ENCODE peak calls at places on chromosome 17, in five cellular contexts. V is hepatocyte, Z is body of pancreas, K is tibial artery, C is GM23338. G is an unnamed sample.

GRCh38 chr17:75059369-75060345 is 12.6 kb downstream of the KCTD2 start:
- DNase-seq in V (peak), Z (no peak), C (peak), K (peak), G (no peak)

GRCh38 chr17:68383443-68384321 is 73.6 kb downstream of the WIPI1 start:
- DNase-seq in K (no peak), C (no peak), V (peak), Z (no peak), G (no peak)

GRCh38 chr17:42579794-42580551 is 2.4 kb upstream of the PSMC3IP start:
- DNase-seq in V (no peak), Z (no peak), K (no peak), C (no peak), G (no peak)

GRCh38 chr17:15106540-15106939 is 158.6 kb downstream of the PMP22 start:
- DNase-seq in K (no peak), V (peak), Z (no peak), C (no peak), G (no peak)

GRCh38 chr17:69471406-69471805 is 56.9 kb downstream of the MAP2K6 start:
- DNase-seq in V (no peak), Z (no peak), C (no peak), K (no peak), G (no peak)

GRCh38 chr17:17890773-17891759 is 54.3 kb upstream of the SREBF1 start:
- DNase-seq in Z (peak), K (no peak), C (peak), V (peak), G (peak)

GRCh38 chr17:78132086-78132676 is 1.6 kb downstream of the TMC8 start:
- DNase-seq in V (peak), C (peak), K (no peak), Z (peak), G (peak)

GRCh38 chr17:49393491-49394255 is 21.0 kb downstream of the PHB1 start:
- DNase-seq in K (no peak), V (no peak), C (no peak), Z (no peak), G (no peak)

GRCh38 chr17:17205368-17206148 is 575 bp downstream of the PLD6 start:
- DNase-seq in Z (peak), V (no peak), K (peak), C (peak), G (peak)

GRCh38 chr17:1312261-1312870 is 32.9 kb downstream of the TRARG1 start:
- DNase-seq in V (peak), C (peak), Z (no peak), K (no peak), G (no peak)

GRCh38 chr17:3963214-3964201 is 729 bp downstream of the ATP2A3 start:
- DNase-seq in C (peak), K (no peak), Z (peak), V (no peak), G (peak)

GRCh38 chr17:63189082-63189481 is 223.0 kb downstream of the TANC2 start:
- DNase-seq in C (no peak), K (no peak), Z (no peak), V (no peak), G (no peak)

GRCh38 chr17:1197379-1197778 is 17.6 kb upstream of the ABR start:
- DNase-seq in C (no peak), K (peak), V (peak), Z (no peak), G (no peak)

GRCh38 chr17:55492951-55493350 is 18.3 kb downstream of the SMIM36 start:
- DNase-seq in Z (no peak), V (no peak), K (no peak), C (no peak), G (no peak)

GRCh38 chr17:17508641-17509591 is 12.7 kb upstream of the RASD1 start:
- DNase-seq in V (no peak), C (no peak), K (no peak), Z (no peak), G (no peak)

GRCh38 chr17:65627892-65628622 is 66.6 kb upstream of the AXIN2 start:
- DNase-seq in C (no peak), K (no peak), V (peak), Z (peak), G (no peak)

GRCh38 chr17:17897442-17897841 is 60.7 kb upstream of the SREBF1 start:
- DNase-seq in V (no peak), Z (no peak), C (no peak), K (no peak), G (peak)

GRCh38 chr17:62911106-62911505 is 54.9 kb upstream of the TANC2 start:
- DNase-seq in K (no peak), Z (no peak), V (no peak), C (no peak), G (no peak)

GRCh38 chr17:9432121-9432866 is 143.3 kb downstream of the STX8 start:
- DNase-seq in C (no peak), Z (no peak), K (no peak), V (no peak), G (peak)

GRCh38 chr17:48012151-48012520 is 25.5 kb downstream of the COPZ2 start:
- DNase-seq in V (peak), Z (peak), C (peak), K (no peak), G (peak)

GRCh38 chr17:42098747-42099399 is 600 bp upstream of the ZNF385C start:
- DNase-seq in Z (no peak), C (peak), V (no peak), K (no peak), G (no peak)

GRCh38 chr17:21042434-21043295 is at the start of gene USP22:
- DNase-seq in Z (no peak), V (no peak), C (no peak), K (peak), G (peak)

GRCh38 chr17:78535285-78536197 is 41.7 kb downstream of the DNAH17 start:
- DNase-seq in C (no peak), V (no peak), K (no peak), Z (no peak), G (no peak)

GRCh38 chr17:61397086-61397842 is 2.4 kb upstream of the TBX2 start:
- DNase-seq in Z (no peak), C (peak), V (peak), K (no peak), G (no peak)

GRCh38 chr17:43477832-43478634 is 5.7 kb upstream of the DHX8 start:
- DNase-seq in V (peak), K (no peak), Z (no peak), C (no peak), G (no peak)

GRCh38 chr17:28280826-28281225 is 38.2 kb upstream of the TMEM97 start:
- DNase-seq in Z (no peak), K (no peak), V (no peak), C (no peak), G (no peak)

GRCh38 chr17:62882284-62882683 is 74.2 kb upstream of the MARCHF10 start:
- DNase-seq in V (no peak), Z (no peak), C (no peak), K (no peak), G (no peak)

GRCh38 chr17:10077561-10078299 is 120.7 kb downstream of the GAS7 start:
- DNase-seq in K (no peak), Z (no peak), C (no peak), V (no peak), G (no peak)

GRCh38 chr17:80948961-80949450 is 42.6 kb upstream of the CHMP6 start:
- DNase-seq in Z (no peak), K (no peak), V (no peak), C (no peak), G (no peak)
- TF ChIP-seq CTCF in Z (no peak), K (no peak), V (no peak), C (no peak), G (no peak)

GRCh38 chr17:7833795-7834553 is at the start of gene KDM6B:
- DNase-seq in C (peak), K (peak), V (peak), Z (peak), G (peak)
- TF ChIP-seq CTCF in C (no peak), K (no peak), V (no peak), Z (no peak), G (no peak)

DNA sequence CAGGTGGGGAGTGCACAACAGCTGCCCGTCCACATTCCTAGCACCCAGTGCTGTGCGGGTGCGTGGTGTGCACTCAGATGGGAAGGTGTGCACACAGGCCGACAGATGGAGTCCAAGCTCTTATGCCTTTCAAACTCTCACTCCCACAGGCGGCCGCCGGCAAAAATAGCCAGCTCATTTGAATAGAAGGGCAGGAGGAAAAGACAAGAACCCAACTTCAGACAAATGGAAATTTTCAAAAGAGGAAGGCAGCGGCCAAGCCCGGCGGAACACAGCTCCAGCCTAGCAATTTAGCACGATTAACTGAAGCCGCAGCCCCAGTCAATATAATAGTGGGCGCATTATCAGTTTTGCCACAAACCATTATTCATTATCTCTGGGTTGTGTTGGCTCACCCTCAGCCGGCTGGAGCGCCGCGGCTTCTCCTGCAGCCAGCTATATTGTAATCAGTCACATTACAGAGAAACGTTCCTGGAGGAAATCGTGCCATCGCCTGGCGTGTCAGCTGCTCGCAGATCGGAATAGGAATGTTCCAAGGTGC is 103.9 kb upstream of the SEC14L1 start:
- DNase-seq in Z (no peak), C (no peak), V (no peak), K (no peak), G (peak)
- TF ChIP-seq CTCF in Z (no peak), C (no peak), V (no peak), K (no peak), G (no peak)

DNA sequence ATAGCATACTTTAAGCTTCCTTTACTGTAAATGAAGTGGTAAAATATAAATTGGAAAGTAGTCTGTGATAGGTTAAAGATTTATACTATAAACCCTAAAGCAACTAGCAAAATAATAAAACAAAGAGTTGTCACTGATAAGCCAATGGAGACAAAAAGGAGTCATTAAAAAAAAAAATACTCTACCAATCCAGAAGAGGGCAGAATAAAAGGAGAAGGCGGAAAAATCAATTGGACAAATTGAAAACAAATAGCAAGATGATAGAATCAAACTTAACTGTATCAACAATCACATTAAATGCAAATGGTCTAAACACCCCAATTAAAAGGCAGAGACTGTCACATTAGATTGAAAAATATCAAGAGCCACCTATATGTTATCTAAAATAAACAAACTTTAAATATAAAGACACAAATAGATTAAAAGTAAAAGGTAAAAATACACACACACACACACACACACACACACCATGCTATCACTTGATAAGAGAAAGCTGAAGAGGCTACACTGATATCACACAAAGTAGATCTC is 71.8 kb downstream of the CACNG1 start:
- DNase-seq in C (no peak), V (no peak), K (no peak), Z (no peak), G (no peak)
- TF ChIP-seq CTCF in C (peak), V (no peak), K (no peak), Z (no peak), G (no peak)

GRCh38 chr17:11391134-11391533 is 150.1 kb downstream of the SHISA6 start:
- DNase-seq in K (no peak), C (peak), V (peak), Z (peak), G (no peak)
- TF ChIP-seq CTCF in K (no peak), C (no peak), V (peak), Z (peak), G (no peak)

GRCh38 chr17:7214300-7215135 is 5.1 kb downstream of the DLG4 start:
- DNase-seq in C (peak), Z (peak), V (peak), K (peak), G (peak)

GRCh38 chr17:7215136-7215638 is 4.4 kb downstream of the DLG4 start:
- DNase-seq in Z (no peak), C (peak), V (no peak), K (no peak), G (no peak)

GRCh38 chr17:7215652-7216139 is 3.9 kb downstream of the DLG4 start:
- DNase-seq in V (no peak), Z (no peak), C (peak), K (no peak), G (no peak)

GRCh38 chr17:7211512-7212277 is 7.9 kb downstream of the DLG4 start:
- DNase-seq in C (peak), V (no peak), K (no peak), Z (no peak), G (no peak)

DNA sequence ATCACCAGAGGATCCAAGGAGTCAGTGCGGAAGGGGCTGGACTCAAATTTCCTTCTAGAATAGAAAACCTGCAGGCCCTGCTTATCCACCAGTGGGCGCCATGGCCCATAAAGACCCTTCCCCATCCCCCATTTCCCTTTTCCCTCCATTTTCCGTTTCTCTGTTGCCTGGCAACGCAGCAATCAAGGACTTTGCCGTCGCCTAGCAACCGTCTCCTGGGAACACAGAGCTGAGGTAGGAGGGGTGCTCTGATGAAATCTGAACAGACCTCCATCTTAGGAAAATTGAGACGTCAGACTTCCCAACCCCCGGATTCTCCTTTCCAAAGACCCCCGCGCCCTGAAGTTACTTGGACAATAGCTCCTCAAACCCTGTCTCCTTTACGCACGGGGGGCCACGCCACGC is 5.7 kb downstream of the DLG4 start:
- DNase-seq in V (peak), C (peak), K (peak), Z (peak), G (no peak)
- TF ChIP-seq CTCF in V (peak), C (peak), K (no peak), Z (peak), G (peak)

GRCh38 chr17:40560592-40561293 is 4.5 kb downstream of the CCR7 start:
- DNase-seq in C (no peak), Z (no peak), K (no peak), V (peak), G (peak)
- TF ChIP-seq CTCF in C (no peak), Z (no peak), K (no peak), V (no peak), G (no peak)

DNA sequence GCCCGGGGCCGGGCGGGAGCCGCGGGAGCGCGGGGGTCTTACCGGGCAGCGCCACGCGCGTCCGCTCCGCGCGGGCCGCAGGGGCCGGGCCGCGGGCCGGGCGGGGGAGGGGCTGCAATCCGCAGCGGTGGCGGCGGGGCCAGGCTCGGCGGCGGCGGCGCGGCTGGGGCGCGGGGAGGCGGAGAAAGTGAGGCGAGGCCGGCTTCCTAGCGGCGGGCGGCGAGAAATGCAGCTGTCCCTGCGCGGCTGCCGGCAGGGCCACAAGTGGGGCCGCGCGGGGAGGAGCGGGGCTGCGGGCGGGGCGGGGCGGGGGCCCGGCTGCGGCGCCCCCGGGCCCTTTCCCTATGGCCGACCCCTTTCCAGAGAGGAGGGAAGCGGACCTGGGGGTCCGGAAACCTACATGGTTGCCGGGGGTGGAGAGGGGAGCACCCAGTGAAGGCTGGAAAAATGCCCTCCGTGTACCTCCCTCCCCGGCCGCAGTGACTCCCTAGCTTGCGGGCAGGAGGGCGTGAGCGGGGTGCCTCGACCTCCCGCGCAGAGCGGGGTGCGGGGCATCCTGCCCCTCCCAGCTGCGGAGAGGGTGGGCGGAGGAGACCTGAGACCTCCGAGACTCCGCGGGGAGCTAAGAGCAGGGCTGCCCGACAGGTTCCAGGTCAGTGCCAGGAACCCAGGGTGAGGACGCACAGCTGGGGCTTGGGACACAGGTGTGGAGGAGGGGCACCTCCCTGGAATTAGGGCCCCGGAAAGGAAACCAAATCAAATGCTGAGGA is at the start of gene CUEDC1:
- DNase-seq in V (peak), C (peak), Z (peak), K (peak), G (peak)
- TF ChIP-seq CTCF in V (no peak), C (no peak), Z (peak), K (peak), G (peak)

DNA sequence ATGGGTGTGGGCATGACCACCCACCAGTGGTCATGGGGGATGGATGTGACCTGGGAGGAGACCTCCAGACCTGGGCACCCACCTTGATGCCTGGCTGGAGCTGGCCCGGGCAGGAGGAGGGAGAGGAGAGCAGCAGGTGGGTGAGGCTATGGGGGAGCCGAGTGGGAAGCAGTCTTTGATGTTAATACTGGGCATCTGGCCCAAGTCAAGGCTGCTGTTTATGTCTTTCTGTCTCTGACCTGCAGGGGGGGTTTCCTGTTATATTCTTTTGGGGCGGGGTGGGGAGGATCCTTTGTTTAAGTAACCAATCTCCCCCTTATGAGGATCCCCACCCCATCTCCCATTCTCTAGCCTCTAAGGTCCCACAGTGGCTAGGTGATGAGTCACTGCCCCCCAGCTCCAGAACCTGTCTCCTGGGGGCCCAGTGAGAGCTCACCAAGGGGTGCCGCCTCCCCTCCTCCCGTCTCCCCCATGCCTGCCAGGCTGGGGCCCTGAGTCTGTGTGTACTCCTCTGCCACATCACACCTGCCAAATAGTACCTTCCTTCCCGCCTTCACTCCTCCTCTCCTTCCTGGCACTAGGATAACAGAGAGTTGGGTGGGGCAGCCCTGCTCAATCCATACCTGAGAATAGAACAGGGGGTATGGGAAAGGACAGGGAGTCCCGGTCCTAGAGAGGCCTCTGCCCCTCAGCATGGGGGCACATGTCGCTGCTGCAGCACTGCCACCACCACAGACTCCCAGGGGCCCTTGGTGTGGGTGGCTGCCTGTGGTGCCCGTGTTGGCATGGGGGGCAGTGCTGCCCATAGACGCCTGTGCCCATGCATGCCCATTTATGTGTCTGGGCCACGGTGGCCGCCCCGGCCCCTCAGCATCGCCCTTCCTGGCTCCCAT is 7.2 kb downstream of the THRA start:
- DNase-seq in Z (no peak), C (peak), K (no peak), V (peak), G (no peak)
- TF ChIP-seq CTCF in Z (peak), C (peak), K (no peak), V (peak), G (no peak)

DNA sequence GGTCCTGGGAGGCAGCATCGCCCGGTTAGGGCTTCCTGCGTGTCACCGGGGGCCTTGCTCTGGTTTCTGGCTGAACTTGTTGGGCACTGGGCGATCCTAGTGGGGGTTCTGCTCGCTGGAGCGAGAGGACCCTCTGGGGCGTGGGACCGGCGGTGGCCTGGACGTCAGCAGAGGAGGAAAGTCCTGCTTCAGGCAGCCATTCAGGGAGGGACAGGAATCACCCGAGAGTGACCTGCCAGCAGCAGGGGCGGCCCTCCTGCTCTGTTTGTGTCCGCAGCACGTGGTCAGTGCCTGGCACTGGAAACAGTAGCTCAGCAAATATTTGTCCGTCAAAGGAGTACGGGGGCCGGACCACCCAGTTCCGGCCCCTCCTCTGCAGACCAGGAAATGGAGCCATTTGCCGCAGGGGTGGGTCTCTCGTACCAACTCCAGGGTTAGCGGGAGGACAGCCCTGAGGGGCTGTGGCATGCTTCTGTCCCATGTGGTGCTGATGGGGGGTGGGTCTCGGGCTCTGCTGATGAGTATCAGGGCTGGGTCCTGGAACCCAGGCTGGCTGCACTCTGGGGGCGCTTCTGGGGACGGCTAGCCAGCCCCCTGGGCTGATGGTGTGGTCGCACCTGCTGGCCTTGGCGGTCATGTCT is 48.3 kb downstream of the BAIAP2 start:
- DNase-seq in K (no peak), V (peak), Z (peak), C (no peak), G (no peak)
- TF ChIP-seq CTCF in K (no peak), V (no peak), Z (no peak), C (no peak), G (no peak)

G was measured in GM10248.